ENCODE peak calls at places on chromosomes 11 and 22, in eight cellular contexts. P is GM23248, S is PC-3, R is hepatocyte, D is HCT116, X is neural progenitor cell, O is GM23338, B is SK-N-SH. M is an unnamed sample. For H3K4me1, the result is how much of the 10 kb centered on the place peaks cover.

GRCh38 chr11:61004037-61004641 is 32.7 kb downstream of the CD6 start:
- DNase-seq in P (no peak), B (no peak), D (no peak), S (no peak), O (no peak), X (no peak), R (peak), M (no peak)

GRCh38 chr11:102306817-102307814 is 10.2 kb upstream of the BIRC3 start:
- DNase-seq in S (no peak), O (no peak), X (no peak), B (no peak), P (no peak), D (no peak), R (no peak), M (peak)

GRCh38 chr11:66462911-66463310 is 3.8 kb upstream of the PELI3 start:
- DNase-seq in S (peak), O (no peak), D (no peak), R (no peak), P (no peak), B (no peak), X (no peak), M (no peak)

GRCh38 chr11:71338806-71339177 is 86.4 kb upstream of the SHANK2 start:
- DNase-seq in S (no peak), X (no peak), B (no peak), D (no peak), P (no peak), R (peak), O (no peak), M (no peak)

GRCh38 chr22:45602824-45603301 is 68.8 kb upstream of the ATXN10 start:
- DNase-seq in B (peak), P (peak), R (peak), S (no peak), O (peak), X (peak), D (peak), M (peak)

GRCh38 chr11:70751142-70751734 is 352.9 kb downstream of the CTTN start:
- DNase-seq in X (no peak), B (no peak), S (no peak), P (peak), D (no peak), O (no peak), R (no peak), M (peak)

GRCh38 chr11:30360741-30361140 is 37.8 kb downstream of the ARL14EP start:
- DNase-seq in O (no peak), B (no peak), D (no peak), S (no peak), P (no peak), X (no peak), R (no peak), M (no peak)

GRCh38 chr11:85590848-85591483 is 36.2 kb downstream of the DLG2 start:
- DNase-seq in O (peak), P (peak), X (peak), R (peak), S (peak), D (peak), B (peak), M (peak)

GRCh38 chr22:17779286-17780115 is 5.2 kb upstream of the BID start:
- DNase-seq in S (no peak), O (no peak), P (no peak), X (no peak), R (no peak), B (no peak), D (no peak), M (no peak)

GRCh38 chr22:20395181-20395896 is 1.4 kb downstream of the ZNF74 start:
- DNase-seq in S (no peak), P (no peak), O (no peak), R (no peak), D (no peak), X (no peak), B (peak), M (no peak)

GRCh38 chr22:20396639-20397038 is 2.7 kb downstream of the ZNF74 start:
- DNase-seq in X (no peak), D (no peak), O (no peak), R (no peak), P (peak), S (no peak), B (no peak), M (no peak)

GRCh38 chr22:20398420-20398819 is 4.5 kb downstream of the ZNF74 start:
- DNase-seq in X (no peak), O (no peak), D (no peak), P (no peak), S (no peak), R (no peak), B (no peak), M (no peak)

GRCh38 chr22:20395897-20396287 is 1.9 kb downstream of the ZNF74 start:
- DNase-seq in S (no peak), X (no peak), R (no peak), B (no peak), D (no peak), O (no peak), P (no peak), M (no peak)

GRCh38 chr22:20397498-20397897 is 3.5 kb downstream of the ZNF74 start:
- DNase-seq in R (no peak), X (no peak), D (no peak), O (no peak), S (no peak), B (no peak), P (no peak), M (no peak)
- H3K4me1 ChIP-seq in R (under half), X (under half), D (under half), O (under half), S (under half), B (under half), P (under half), M (under half)

GRCh38 chr11:64994318-64994717 is 2.5 kb downstream of the BATF2 start:
- DNase-seq in R (no peak), B (no peak), S (no peak), P (no peak), O (no peak), X (no peak), D (no peak), M (no peak)

GRCh38 chr11:64996327-64996709 is 453 bp downstream of the BATF2 start:
- DNase-seq in S (no peak), R (no peak), O (no peak), P (no peak), B (no peak), X (no peak), D (no peak), M (no peak)

GRCh38 chr11:64998141-64998540 is 1.4 kb upstream of the BATF2 start:
- DNase-seq in S (peak), R (no peak), B (peak), D (no peak), P (no peak), O (peak), X (no peak), M (peak)

GRCh38 chr11:64998690-64999431 is 2.1 kb upstream of the BATF2 start:
- DNase-seq in R (peak), S (no peak), X (no peak), O (no peak), B (no peak), D (no peak), P (no peak), M (peak)

DNA sequence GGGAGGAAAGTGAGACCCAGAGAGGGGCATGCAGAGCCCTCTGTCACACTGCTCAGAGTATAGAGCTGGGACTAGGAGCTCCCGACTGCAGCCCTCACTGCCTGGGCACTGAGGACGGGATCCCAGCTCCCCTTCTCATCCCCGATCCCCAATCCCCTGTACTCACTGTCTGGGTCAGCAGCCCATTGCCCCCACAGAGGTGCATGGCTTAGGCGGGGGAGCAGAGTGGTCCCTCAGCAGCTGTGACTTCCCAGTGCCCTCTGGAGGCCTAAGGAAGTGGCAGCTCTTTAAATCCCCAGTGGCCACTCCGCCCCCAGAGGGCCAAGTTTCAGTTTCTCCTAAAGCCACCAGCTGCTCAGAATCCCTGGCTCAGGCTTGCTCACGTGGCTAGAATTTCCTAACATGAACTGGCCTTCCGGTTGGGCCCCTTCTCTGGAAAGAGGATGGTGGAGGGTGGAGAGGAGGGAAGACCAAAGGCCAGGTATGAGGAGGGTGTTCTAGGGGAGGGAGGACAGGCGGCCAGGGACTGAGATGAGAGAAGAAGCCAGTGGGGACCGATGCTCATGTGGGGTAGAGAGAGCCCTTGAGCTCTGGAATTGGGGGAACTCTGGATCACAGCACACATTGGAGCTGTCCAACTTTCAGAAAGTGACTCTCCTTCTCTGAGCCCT is at the start of gene BATF2:
- DNase-seq in O (peak), X (peak), P (peak), B (peak), R (peak), D (peak), S (peak), M (peak)
- TF ChIP-seq EZH2phosphoT487 in O (no peak), X (no peak), P (no peak), B (no peak), R (no peak), D (no peak), S (no peak), M (no peak)

GRCh38 chr11:18383388-18384156 is 10.8 kb upstream of the LDHA start:
- DNase-seq in O (peak), R (peak), S (peak), B (peak), D (peak), X (peak), P (peak), M (peak)
- H3K4me1 ChIP-seq in O (under half), R (under half), S (under half), B (under half), D (under half), X (under half), P (under half), M (under half)

DNA sequence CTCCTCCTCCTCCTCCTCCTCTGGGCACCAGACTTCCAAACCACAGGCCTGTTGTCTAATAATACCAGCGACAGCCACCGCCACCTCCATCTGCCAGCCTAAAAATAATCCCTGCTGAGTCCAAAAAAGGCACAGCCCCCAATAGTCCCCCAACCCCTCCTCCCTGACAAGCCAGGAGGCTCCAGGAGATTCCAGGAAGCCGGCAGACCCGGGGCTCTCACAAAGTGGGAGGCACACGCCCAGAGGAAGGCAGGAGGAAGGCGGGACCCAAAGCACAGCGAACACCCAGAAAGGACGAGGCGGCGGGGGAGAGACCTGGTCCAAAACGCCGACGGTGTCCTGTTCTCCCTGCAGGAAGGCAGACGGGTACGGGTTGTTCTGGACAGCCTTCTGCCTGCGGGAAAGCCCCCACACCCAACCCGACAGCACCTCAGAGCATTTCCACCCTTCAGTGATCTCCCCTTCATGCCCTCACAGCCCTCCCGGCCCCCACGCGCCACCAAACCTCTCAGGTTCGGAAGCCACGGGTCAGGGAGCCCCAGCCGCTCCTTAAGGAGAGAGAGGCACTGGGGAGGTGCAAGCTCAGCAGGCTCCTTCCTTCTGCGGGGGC is 5.8 kb downstream of the IGSF9B start:
- DNase-seq in D (no peak), S (no peak), B (no peak), X (peak), O (peak), P (no peak), R (no peak), M (no peak)
- TF ChIP-seq EZH2phosphoT487 in D (no peak), S (no peak), B (no peak), X (no peak), O (no peak), P (no peak), R (no peak), M (no peak)

DNA sequence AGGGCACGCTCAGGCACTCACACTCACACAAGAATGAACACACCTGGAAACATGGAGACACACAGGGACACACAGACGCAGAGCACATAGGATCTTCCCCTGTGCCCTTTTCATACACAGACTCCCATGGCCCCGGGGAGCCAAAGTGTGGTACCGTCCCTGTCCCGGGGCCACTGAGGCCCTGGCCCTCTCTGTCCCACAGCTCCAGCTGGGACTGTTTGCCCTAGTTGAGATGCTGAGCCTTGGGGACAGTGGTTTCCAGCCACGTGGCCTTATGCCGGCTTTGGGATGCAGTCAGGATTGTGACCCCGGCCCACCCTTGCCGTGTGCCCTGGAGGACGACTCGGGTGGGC is 100.7 kb downstream of the BCR start:
- DNase-seq in R (no peak), P (no peak), D (no peak), X (no peak), S (no peak), B (no peak), O (no peak), M (no peak)
- H3K4me1 ChIP-seq in R (under half), P (under half), D (under half), X (under half), S (under half), B (under half), O (under half), M (under half)

DNA sequence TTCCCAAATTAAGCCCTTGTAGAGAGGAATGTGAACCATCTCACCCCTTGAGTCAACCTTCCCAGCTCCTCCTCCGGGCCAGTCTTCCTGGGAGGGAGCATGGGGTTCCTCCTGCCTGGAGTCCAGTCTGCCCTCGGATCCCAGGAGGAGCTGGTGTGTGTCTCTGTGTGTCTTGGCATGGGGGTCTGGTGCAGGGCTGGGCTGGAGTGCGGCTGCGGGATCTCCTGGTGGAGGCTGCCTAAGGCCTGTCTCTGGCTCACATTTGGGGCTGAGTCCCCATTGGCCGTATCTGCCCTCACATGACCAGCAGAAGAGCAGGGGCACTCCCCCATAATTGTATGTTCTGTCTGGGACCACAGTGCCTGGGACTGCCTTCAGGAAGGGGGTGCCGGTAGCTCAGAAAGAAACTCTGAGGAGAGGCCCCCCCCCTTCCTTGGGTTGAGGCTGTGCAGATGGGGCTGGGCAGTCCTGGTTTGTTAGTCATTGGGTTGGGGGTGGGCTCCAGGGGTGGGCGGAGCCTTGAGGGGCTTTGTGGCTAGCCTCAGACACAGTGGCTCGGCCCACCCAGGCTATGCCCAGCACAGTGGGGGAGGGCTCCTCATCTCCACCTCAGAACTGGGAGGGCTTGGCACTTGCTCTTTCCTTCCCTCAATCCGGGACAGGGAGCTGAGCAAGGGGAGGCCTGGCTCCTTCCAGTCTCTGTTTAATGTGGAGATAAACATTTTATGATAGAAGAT is 2.9 kb downstream of the C1QTNF5 start:
- DNase-seq in X (peak), O (peak), P (peak), D (no peak), R (peak), B (peak), S (no peak), M (no peak)
- TF ChIP-seq EZH2phosphoT487 in X (no peak), O (no peak), P (no peak), D (no peak), R (no peak), B (no peak), S (no peak), M (no peak)

DNA sequence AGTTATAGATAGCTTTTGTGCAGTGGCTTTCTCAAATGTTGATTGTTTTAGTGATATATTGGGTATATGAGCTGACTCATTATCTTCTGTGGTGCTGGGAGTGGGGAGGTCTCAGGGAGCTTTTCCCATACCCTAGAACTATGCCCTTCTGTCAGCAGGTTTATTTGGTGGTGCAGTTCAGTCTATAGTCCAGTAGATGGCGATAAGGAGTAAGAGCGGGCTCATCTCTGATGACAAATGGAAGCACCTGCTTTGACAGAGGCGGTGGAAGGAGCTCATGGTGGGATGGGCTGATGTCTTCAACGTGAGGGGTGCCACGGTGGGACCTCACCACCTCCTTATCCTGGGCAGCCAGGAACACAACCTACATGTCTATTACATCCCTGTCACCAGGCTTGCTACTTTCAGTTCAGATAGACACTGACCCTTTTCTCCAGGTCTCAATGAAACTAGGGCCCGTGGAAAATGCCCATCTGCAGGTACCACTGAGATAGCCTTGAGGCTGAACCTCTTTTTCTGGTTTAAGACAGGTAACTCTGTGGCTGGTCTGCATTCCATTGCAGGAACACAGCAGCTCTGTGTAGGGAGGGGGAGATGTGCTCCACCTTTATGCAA is 13.0 kb upstream of the OR6A2 start:
- DNase-seq in S (peak), P (peak), R (peak), B (peak), O (peak), X (peak), D (peak), M (peak)
- H3K4me1 ChIP-seq in S (under half), P (under half), R (under half), B (under half), O (under half), X (under half), D (under half), M (under half)

GRCh38 chr22:39144101-39144815 is 8.2 kb downstream of the CBX7 start:
- DNase-seq in P (peak), B (no peak), O (peak), X (peak), S (peak), D (no peak), R (peak), M (peak)

GRCh38 chr22:39139933-39140332 is 12.5 kb downstream of the CBX7 start:
- DNase-seq in X (no peak), B (no peak), P (no peak), R (no peak), S (no peak), O (no peak), D (no peak), M (no peak)

GRCh38 chr22:39146256-39147101 is 6.0 kb downstream of the CBX7 start:
- DNase-seq in R (no peak), B (no peak), S (no peak), X (no peak), P (peak), O (no peak), D (no peak), M (no peak)

GRCh38 chr22:39138357-39138997 is 14.0 kb downstream of the CBX7 start:
- DNase-seq in P (no peak), D (no peak), X (no peak), S (no peak), R (no peak), O (peak), B (no peak), M (no peak)

DNA sequence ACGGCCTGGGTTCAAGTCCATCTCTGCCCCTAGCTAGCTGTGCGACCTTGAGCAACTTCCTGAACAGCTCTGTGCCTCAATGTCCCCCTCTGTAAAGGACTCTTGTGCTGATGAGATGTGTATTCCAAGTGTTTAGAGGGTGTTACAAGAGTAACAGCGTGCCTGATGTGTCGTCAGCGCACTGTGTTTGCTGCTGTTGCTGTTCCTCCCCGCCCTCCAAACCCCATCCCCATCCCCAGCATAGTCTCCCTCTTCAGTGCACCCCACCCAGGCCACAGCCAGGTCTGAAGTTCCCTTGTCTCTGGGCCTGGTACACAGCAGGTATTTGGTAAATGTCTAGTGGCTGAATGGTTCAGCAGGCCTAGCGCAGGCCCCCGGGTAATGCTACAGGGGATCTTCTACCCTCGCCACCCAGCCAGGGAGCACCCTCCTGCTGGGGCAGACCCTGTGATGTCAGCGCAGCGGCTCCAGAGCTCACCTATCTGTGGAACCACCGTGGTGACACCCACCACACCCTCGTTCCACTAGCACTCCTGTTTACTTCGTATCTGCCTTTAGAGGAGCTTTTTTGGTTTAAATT is 10.3 kb downstream of the CBX7 start:
- DNase-seq in D (no peak), O (no peak), P (no peak), R (no peak), B (no peak), X (no peak), S (no peak), M (no peak)
- TF ChIP-seq EZH2phosphoT487 in D (no peak), O (no peak), P (no peak), R (no peak), B (no peak), X (no peak), S (no peak), M (no peak)

GRCh38 chr11:44689265-44689664 is 37.5 kb upstream of the TSPAN18 start:
- DNase-seq in P (no peak), O (no peak), D (no peak), B (no peak), R (no peak), S (no peak), X (no peak), M (no peak)

GRCh38 chr11:44695169-44695833 is 31.5 kb upstream of the TSPAN18 start:
- DNase-seq in X (no peak), R (no peak), O (no peak), B (no peak), S (no peak), P (no peak), D (no peak), M (no peak)

GRCh38 chr11:44690651-44691050 is 36.1 kb upstream of the TSPAN18 start:
- DNase-seq in R (no peak), D (no peak), P (no peak), S (no peak), O (no peak), B (no peak), X (no peak), M (no peak)

GRCh38 chr11:44694443-44694842 is 32.3 kb upstream of the TSPAN18 start:
- DNase-seq in O (no peak), R (no peak), X (no peak), D (no peak), P (no peak), B (no peak), S (no peak), M (no peak)

GRCh38 chr11:44693654-44694119 is 33.1 kb upstream of the TSPAN18 start:
- DNase-seq in O (no peak), X (peak), B (peak), D (no peak), S (no peak), P (no peak), R (no peak), M (no peak)
- H3K4me1 ChIP-seq in O (under half), X (under half), B (under half), D (under half), S (under half), P (under half), R (under half), M (under half)

M was measured in OCI-LY7.